ENCODE peak calls at places on chromosomes 3 and 15, in four cellular contexts. D, G, P and B are unnamed samples.

GRCh38 chr3:161043343-161044035 is 61.7 kb downstream of the B3GALNT1 start:
- DNase-seq in D (no peak), G (no peak), P (no peak), B (no peak)

GRCh38 chr3:47612178-47612577 is 33.5 kb upstream of the CSPG5 start:
- DNase-seq in D (no peak), G (no peak), P (no peak), B (peak)

GRCh38 chr3:155354658-155355057 is 61.2 kb upstream of the STRIT1 start:
- DNase-seq in D (no peak), G (no peak), P (no peak), B (no peak)

GRCh38 chr3:37114251-37115145 is 59.9 kb downstream of the LRRFIP2 start:
- DNase-seq in D (no peak), G (no peak), P (no peak), B (no peak)

GRCh38 chr3:15102256-15102655 is 3.3 kb upstream of the RBSN start:
- DNase-seq in D (peak), G (no peak), P (peak), B (no peak)

GRCh38 chr3:46895761-46896160 is 18.2 kb downstream of the PTH1R start:
- DNase-seq in D (no peak), G (no peak), P (no peak), B (no peak)

GRCh38 chr3:9399746-9400145 is 2.3 kb downstream of the SETD5 start:
- DNase-seq in D (peak), G (peak), P (no peak), B (peak)

GRCh38 chr15:99953886-99954285 is 220.6 kb upstream of the LYSMD4 start:
- DNase-seq in D (no peak), G (no peak), P (no peak), B (no peak)

GRCh38 chr3:42830437-42831320 is 21.4 kb downstream of the ACKR2 start:
- DNase-seq in D (no peak), G (peak), P (no peak), B (peak)

GRCh38 chr3:53166781-53167291 is 5.8 kb downstream of the PRKCD start:
- DNase-seq in D (peak), G (no peak), P (no peak), B (peak)

GRCh38 chr3:42742259-42742658 is 30.8 kb downstream of the CCDC13 start:
- DNase-seq in D (no peak), G (no peak), P (no peak), B (no peak)

GRCh38 chr3:130621824-130622223 is 104.8 kb downstream of the COL6A6 start:
- DNase-seq in D (no peak), G (no peak), P (no peak), B (no peak)

GRCh38 chr3:122794779-122795673 is at the start of gene SLC49A4:
- DNase-seq in D (peak), G (no peak), P (peak), B (peak)